ENCODE peak calls at places on chromosomes 11 and 22, in six cellular contexts. K, U, L, N, Y and W are unnamed samples.

GRCh38 chr11:120334894-120335462 is 1.2 kb upstream of the ARHGEF12 start:
- DNase-seq in L (peak), U (peak), N (peak), K (peak), Y (peak), W (peak)

GRCh38 chr11:63814383-63814736 is 1.1 kb downstream of the SPINDOC start:
- DNase-seq in U (no peak), L (no peak), K (no peak), N (peak), Y (no peak), W (peak)

GRCh38 chr22:20464096-20464614 is 26.5 kb upstream of the SCARF2 start:
- DNase-seq in K (no peak), L (no peak), U (no peak), Y (no peak), N (peak), W (peak)

GRCh38 chr22:48394787-48395620 is 1432.7 kb downstream of the BRD1 start:
- DNase-seq in L (no peak), N (no peak), U (no peak), K (no peak), Y (no peak), W (no peak)

GRCh38 chr22:24500251-24500820 is 5.2 kb downstream of the UPB1 start:
- DNase-seq in L (no peak), N (no peak), K (no peak), Y (peak), U (no peak), W (no peak)

GRCh38 chr22:40728731-40729189 is 49.5 kb downstream of the MCHR1 start:
- DNase-seq in Y (no peak), L (no peak), N (peak), U (no peak), K (peak), W (no peak)

GRCh38 chr22:47189056-47189916 is 426.8 kb downstream of the TBC1D22A start:
- DNase-seq in U (no peak), Y (no peak), N (no peak), L (no peak), K (no peak), W (no peak)

GRCh38 chr22:37811867-37812266 is 4.1 kb downstream of the GCAT start:
- DNase-seq in K (no peak), U (no peak), L (no peak), N (no peak), Y (no peak), W (no peak)

GRCh38 chr22:19213496-19214473 is 35.2 kb upstream of the SLC25A1 start:
- DNase-seq in L (no peak), N (no peak), K (no peak), Y (peak), U (no peak), W (peak)

GRCh38 chr22:47034076-47034808 is 271.8 kb downstream of the TBC1D22A start:
- DNase-seq in K (no peak), U (no peak), N (no peak), Y (no peak), L (no peak), W (no peak)

GRCh38 chr22:32693102-32693501 is 108.4 kb upstream of the TIMP3 start:
- DNase-seq in Y (no peak), U (peak), L (no peak), N (no peak), K (no peak), W (no peak)

GRCh38 chr22:32868928-32869327 is 67.4 kb downstream of the TIMP3 start:
- DNase-seq in L (no peak), K (no peak), N (no peak), Y (no peak), U (no peak), W (no peak)

GRCh38 chr22:41681616-41682015 is 7.1 kb downstream of the SNU13 start:
- DNase-seq in N (peak), U (no peak), K (no peak), L (no peak), Y (no peak), W (no peak)

GRCh38 chr11:81963018-81963417 is 770.6 kb downstream of the FAM181B start:
- DNase-seq in U (no peak), K (no peak), L (peak), N (peak), Y (no peak), W (peak)

GRCh38 chr22:35838849-35839646 is 121.4 kb downstream of the APOL5 start:
- DNase-seq in N (peak), K (peak), U (peak), L (peak), Y (peak), W (peak)

GRCh38 chr11:34758262-34758661 is 137.4 kb downstream of the EHF start:
- DNase-seq in Y (no peak), N (no peak), L (no peak), K (no peak), U (no peak), W (no peak)

GRCh38 chr11:64800633-64801464 is 2.2 kb downstream of the MAP4K2 start:
- DNase-seq in U (no peak), Y (no peak), K (no peak), L (no peak), N (peak), W (peak)

GRCh38 chr22:17430298-17430900 is 61.1 kb downstream of the CECR2 start:
- DNase-seq in Y (no peak), L (no peak), U (no peak), K (no peak), N (no peak), W (no peak)

GRCh38 chr11:74069146-74070046 is 60.5 kb upstream of the UCP3 start:
- DNase-seq in Y (no peak), N (no peak), L (peak), U (peak), K (no peak), W (no peak)

GRCh38 chr22:38314992-38315800 is 2.0 kb downstream of the CSNK1E start:
- DNase-seq in K (peak), N (peak), Y (peak), L (no peak), U (no peak), W (no peak)

GRCh38 chr11:19199037-19199436 is 2.7 kb downstream of the CSRP3 start:
- DNase-seq in N (no peak), L (no peak), K (no peak), Y (no peak), U (no peak), W (no peak)

GRCh38 chr11:19196458-19196857 is 5.3 kb downstream of the CSRP3 start:
- DNase-seq in N (no peak), L (peak), Y (no peak), U (no peak), K (no peak), W (no peak)

GRCh38 chr11:19200410-19201201 is 1.2 kb downstream of the CSRP3 start:
- DNase-seq in K (no peak), U (peak), Y (no peak), N (no peak), L (no peak), W (no peak)

GRCh38 chr11:19201737-19202605 is at the start of gene CSRP3:
- DNase-seq in U (no peak), L (no peak), N (no peak), Y (no peak), K (no peak), W (no peak)

DNA sequence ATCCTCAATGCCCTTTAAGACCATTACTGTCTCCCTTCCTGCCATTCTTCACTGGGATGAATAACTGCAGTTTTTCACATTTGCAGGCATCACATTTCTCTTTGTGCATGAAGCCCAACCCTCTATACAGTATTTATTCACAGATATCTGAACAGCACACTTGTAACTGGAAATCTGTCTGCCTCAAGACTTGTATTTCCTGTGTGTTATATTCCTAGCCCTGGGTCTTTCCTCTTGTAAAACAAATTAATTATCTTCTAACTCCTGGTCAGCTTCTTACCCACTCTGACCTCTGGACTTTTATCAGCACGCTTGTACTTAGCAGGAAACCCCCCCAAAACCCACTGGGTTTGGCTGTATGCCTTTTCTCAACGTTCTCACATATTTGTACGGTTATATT is 2.0 kb downstream of the CSRP3 start:
- DNase-seq in Y (no peak), K (no peak), N (no peak), U (no peak), L (no peak), W (no peak)
- H3K4me2 ChIP-seq in Y (no peak), K (no peak), N (no peak), U (peak), L (no peak), W (no peak)

GRCh38 chr11:128549256-128549944 is 38.0 kb downstream of the ETS1 start:
- DNase-seq in L (no peak), Y (no peak), N (no peak), K (peak), U (no peak), W (no peak)
- H3K4me2 ChIP-seq in L (no peak), Y (peak), N (peak), K (peak), U (no peak), W (peak)

GRCh38 chr11:95283146-95283545 is 52.1 kb upstream of the SESN3 start:
- DNase-seq in K (no peak), Y (no peak), N (no peak), U (no peak), L (no peak), W (no peak)
- H3K4me2 ChIP-seq in K (no peak), Y (no peak), N (no peak), U (no peak), L (no peak), W (no peak)

GRCh38 chr11:47377571-47378010 is 756 bp downstream of the SPI1 start:
- DNase-seq in K (no peak), N (no peak), Y (no peak), U (peak), L (no peak), W (no peak)
- H3K4me2 ChIP-seq in K (no peak), N (peak), Y (no peak), U (no peak), L (no peak), W (peak)

DNA sequence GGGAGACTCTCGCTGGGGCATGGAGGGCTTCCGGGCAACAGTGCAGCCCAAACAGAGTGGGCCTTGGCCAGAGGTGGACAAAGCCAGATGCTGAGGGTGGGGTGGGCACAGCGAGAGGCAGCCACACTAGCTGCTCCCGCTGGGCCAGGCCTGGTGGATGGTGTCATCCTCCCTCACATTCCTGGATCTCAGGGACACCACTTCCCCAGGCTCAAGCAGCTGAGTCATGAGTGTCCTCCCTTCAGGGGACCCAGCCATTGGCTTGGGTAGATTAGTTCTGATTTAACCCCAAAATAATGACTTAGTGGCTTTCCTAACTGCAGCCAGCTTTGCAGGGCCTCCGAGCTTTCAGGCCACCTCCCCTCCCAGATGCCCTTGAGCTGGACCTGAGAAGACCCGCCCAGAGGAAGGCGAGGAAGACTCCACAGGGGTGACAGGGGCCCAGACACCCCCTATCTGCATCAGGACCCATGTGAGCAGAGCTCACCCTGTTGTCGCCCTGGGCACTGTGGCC is 25.9 kb upstream of the WNT7B start:
- DNase-seq in K (peak), L (no peak), N (no peak), Y (no peak), U (peak), W (no peak)
- H3K4me2 ChIP-seq in K (no peak), L (peak), N (no peak), Y (no peak), U (no peak), W (no peak)

GRCh38 chr11:58023435-58023931 is at the start of gene OR9Q1:
- DNase-seq in K (no peak), Y (no peak), L (no peak), N (no peak), U (no peak), W (no peak)

GRCh38 chr11:58027341-58027740 is 3.4 kb upstream of the OR6Q1 start:
- DNase-seq in L (no peak), K (peak), Y (no peak), U (no peak), N (no peak), W (no peak)

GRCh38 chr11:58028687-58029411 is 1.9 kb upstream of the OR6Q1 start:
- DNase-seq in K (peak), N (no peak), L (no peak), U (no peak), Y (no peak), W (no peak)

GRCh38 chr11:58024601-58025091 is 965 bp downstream of the OR9Q1 start:
- DNase-seq in U (no peak), Y (no peak), N (no peak), K (peak), L (no peak), W (no peak)
- H3K4me2 ChIP-seq in U (no peak), Y (no peak), N (no peak), K (no peak), L (no peak), W (no peak)

GRCh38 chr11:69144719-69145365 is 10.9 kb upstream of the SMIM38 start:
- DNase-seq in L (no peak), Y (no peak), U (no peak), N (no peak), K (no peak), W (no peak)
- H3K4me2 ChIP-seq in L (no peak), Y (no peak), U (no peak), N (no peak), K (no peak), W (no peak)

DNA sequence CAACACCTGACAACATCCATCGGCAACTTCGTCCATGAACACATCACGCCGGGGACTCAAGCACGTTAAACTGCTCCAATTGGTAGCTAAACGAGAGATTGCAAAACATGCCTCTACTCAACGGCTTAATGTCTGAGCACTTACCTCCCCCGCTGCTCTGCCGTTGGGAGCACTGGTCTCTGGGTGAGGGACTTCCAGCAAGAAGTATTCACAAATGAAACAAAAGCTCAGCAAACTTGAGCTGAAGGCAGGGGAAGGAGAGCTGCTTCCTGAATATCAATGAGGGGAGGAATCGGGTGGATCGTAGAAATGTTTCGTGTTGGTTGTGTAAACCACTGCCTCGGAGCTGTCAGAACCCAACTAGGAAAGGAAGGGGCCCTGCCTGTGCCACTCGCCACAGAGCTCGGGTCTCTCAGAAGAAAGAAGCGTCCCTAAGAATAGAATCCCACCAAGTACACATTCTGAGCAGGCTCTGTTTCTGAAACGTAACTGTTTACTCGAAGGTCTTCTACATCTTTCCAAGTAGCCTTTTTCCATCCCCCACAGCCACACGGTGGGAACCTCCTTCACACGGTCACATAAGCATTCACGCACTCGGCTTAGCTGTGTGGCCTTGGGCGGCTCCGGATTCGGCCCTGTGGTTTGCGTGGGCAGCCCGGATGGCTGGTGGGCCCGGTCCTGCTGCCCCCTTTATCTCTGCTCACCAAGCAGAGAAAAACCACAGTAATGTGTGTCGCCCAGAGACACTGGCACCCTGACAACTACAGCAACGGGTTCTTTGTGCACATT is at the start of gene MLC1:
- DNase-seq in U (no peak), Y (no peak), N (no peak), L (no peak), K (no peak), W (no peak)
- H3K4me2 ChIP-seq in U (no peak), Y (peak), N (no peak), L (no peak), K (no peak), W (no peak)

GRCh38 chr22:45997077-45997774 is 20.3 kb upstream of the WNT7B start:
- DNase-seq in U (peak), Y (peak), L (no peak), K (peak), N (peak), W (no peak)
- H3K4me2 ChIP-seq in U (peak), Y (peak), L (no peak), K (no peak), N (peak), W (no peak)